ENCODE peak calls at places on chromosomes 16 and 17, in ten cellular contexts. One of them, this sample, is unnamed.

GRCh38 chr17:59761385-59762021 is 54.0 kb downstream of the VMP1 start:
- DNase-seq in fibroblast of gingiva: peak
- DNase-seq in AG09319: no peak
- DNase-seq in posterior cingulate gyrus: no peak
- DNase-seq in stimulated activated CD4-positive, alpha-beta T cell treated with anti-CD3 and anti-CD28 coated beads, Interleukin-1b, Interleukin-23, amount 100 ng/mL, for 1 hour: no peak
- DNase-seq in left lung: no peak
- DNase-seq in T-cell: no peak
- DNase-seq in GOT3: no peak
- DNase-seq in KBM-7: no peak
- DNase-seq in right cardiac atrium: no peak
- DNase-seq in this sample: no peak

GRCh38 chr16:29994613-29995329 is 646 bp downstream of the HIRIP3 start:
- DNase-seq in fibroblast of gingiva: peak
- DNase-seq in AG09319: no peak
- DNase-seq in posterior cingulate gyrus: peak
- DNase-seq in stimulated activated CD4-positive, alpha-beta T cell treated with anti-CD3 and anti-CD28 coated beads, Interleukin-1b, Interleukin-23, amount 100 ng/mL, for 1 hour: no peak
- DNase-seq in left lung: peak
- DNase-seq in T-cell: no peak
- DNase-seq in GOT3: peak
- DNase-seq in KBM-7: no peak
- DNase-seq in right cardiac atrium: peak
- DNase-seq in this sample: no peak

GRCh38 chr17:76561799-76562268 is 22.0 kb downstream of the PRCD start:
- DNase-seq in fibroblast of gingiva: peak
- DNase-seq in AG09319: no peak
- DNase-seq in posterior cingulate gyrus: peak
- DNase-seq in stimulated activated CD4-positive, alpha-beta T cell treated with anti-CD3 and anti-CD28 coated beads, Interleukin-1b, Interleukin-23, amount 100 ng/mL, for 1 hour: no peak
- DNase-seq in left lung: no peak
- DNase-seq in T-cell: no peak
- DNase-seq in GOT3: no peak
- DNase-seq in KBM-7: no peak
- DNase-seq in right cardiac atrium: no peak
- DNase-seq in this sample: no peak

GRCh38 chr16:67437513-67437912 is 6.6 kb downstream of the HSD11B2 start:
- DNase-seq in fibroblast of gingiva: no peak
- DNase-seq in AG09319: no peak
- DNase-seq in posterior cingulate gyrus: no peak
- DNase-seq in stimulated activated CD4-positive, alpha-beta T cell treated with anti-CD3 and anti-CD28 coated beads, Interleukin-1b, Interleukin-23, amount 100 ng/mL, for 1 hour: no peak
- DNase-seq in left lung: no peak
- DNase-seq in T-cell: no peak
- DNase-seq in GOT3: no peak
- DNase-seq in KBM-7: no peak
- DNase-seq in right cardiac atrium: peak
- DNase-seq in this sample: no peak

GRCh38 chr17:17096438-17097178 is 54.4 kb downstream of the MPRIP start:
- DNase-seq in fibroblast of gingiva: peak
- DNase-seq in AG09319: no peak
- DNase-seq in posterior cingulate gyrus: peak
- DNase-seq in stimulated activated CD4-positive, alpha-beta T cell treated with anti-CD3 and anti-CD28 coated beads, Interleukin-1b, Interleukin-23, amount 100 ng/mL, for 1 hour: no peak
- DNase-seq in left lung: no peak
- DNase-seq in T-cell: no peak
- DNase-seq in GOT3: no peak
- DNase-seq in KBM-7: no peak
- DNase-seq in right cardiac atrium: peak
- DNase-seq in this sample: no peak

GRCh38 chr16:76059186-76059585 is 218.0 kb upstream of the CNTNAP4 start:
- DNase-seq in fibroblast of gingiva: no peak
- DNase-seq in AG09319: no peak
- DNase-seq in posterior cingulate gyrus: peak
- DNase-seq in stimulated activated CD4-positive, alpha-beta T cell treated with anti-CD3 and anti-CD28 coated beads, Interleukin-1b, Interleukin-23, amount 100 ng/mL, for 1 hour: no peak
- DNase-seq in left lung: no peak
- DNase-seq in T-cell: no peak
- DNase-seq in GOT3: no peak
- DNase-seq in KBM-7: no peak
- DNase-seq in right cardiac atrium: no peak
- DNase-seq in this sample: no peak

GRCh38 chr16:1426734-1427451 is 4.0 kb upstream of the PERCC1 start:
- DNase-seq in fibroblast of gingiva: no peak
- DNase-seq in AG09319: no peak
- DNase-seq in posterior cingulate gyrus: peak
- DNase-seq in stimulated activated CD4-positive, alpha-beta T cell treated with anti-CD3 and anti-CD28 coated beads, Interleukin-1b, Interleukin-23, amount 100 ng/mL, for 1 hour: no peak
- DNase-seq in left lung: no peak
- DNase-seq in T-cell: no peak
- DNase-seq in GOT3: no peak
- DNase-seq in KBM-7: no peak
- DNase-seq in right cardiac atrium: no peak
- DNase-seq in this sample: no peak

GRCh38 chr16:24539850-24540484 is 601 bp downstream of the RBBP6 start:
- DNase-seq in fibroblast of gingiva: peak
- DNase-seq in AG09319: peak
- DNase-seq in posterior cingulate gyrus: peak
- DNase-seq in stimulated activated CD4-positive, alpha-beta T cell treated with anti-CD3 and anti-CD28 coated beads, Interleukin-1b, Interleukin-23, amount 100 ng/mL, for 1 hour: peak
- DNase-seq in left lung: peak
- DNase-seq in T-cell: no peak
- DNase-seq in GOT3: no peak
- DNase-seq in KBM-7: no peak
- DNase-seq in right cardiac atrium: peak
- DNase-seq in this sample: peak

GRCh38 chr16:4328580-4329353 is 12.9 kb downstream of the GLIS2 start:
- DNase-seq in fibroblast of gingiva: no peak
- DNase-seq in AG09319: no peak
- DNase-seq in posterior cingulate gyrus: peak
- DNase-seq in stimulated activated CD4-positive, alpha-beta T cell treated with anti-CD3 and anti-CD28 coated beads, Interleukin-1b, Interleukin-23, amount 100 ng/mL, for 1 hour: no peak
- DNase-seq in left lung: no peak
- DNase-seq in T-cell: no peak
- DNase-seq in GOT3: no peak
- DNase-seq in KBM-7: no peak
- DNase-seq in right cardiac atrium: peak
- DNase-seq in this sample: no peak

GRCh38 chr17:6259899-6260298 is 175.0 kb downstream of the AIPL1 start:
- DNase-seq in fibroblast of gingiva: no peak
- DNase-seq in AG09319: no peak
- DNase-seq in posterior cingulate gyrus: no peak
- DNase-seq in stimulated activated CD4-positive, alpha-beta T cell treated with anti-CD3 and anti-CD28 coated beads, Interleukin-1b, Interleukin-23, amount 100 ng/mL, for 1 hour: no peak
- DNase-seq in left lung: no peak
- DNase-seq in T-cell: no peak
- DNase-seq in GOT3: no peak
- DNase-seq in KBM-7: no peak
- DNase-seq in right cardiac atrium: no peak
- DNase-seq in this sample: no peak

GRCh38 chr16:53745753-53746258 is 41.9 kb downstream of the FTO start:
- DNase-seq in fibroblast of gingiva: peak
- DNase-seq in AG09319: no peak
- DNase-seq in posterior cingulate gyrus: no peak
- DNase-seq in stimulated activated CD4-positive, alpha-beta T cell treated with anti-CD3 and anti-CD28 coated beads, Interleukin-1b, Interleukin-23, amount 100 ng/mL, for 1 hour: no peak
- DNase-seq in left lung: no peak
- DNase-seq in T-cell: no peak
- DNase-seq in GOT3: no peak
- DNase-seq in KBM-7: no peak
- DNase-seq in right cardiac atrium: no peak
- DNase-seq in this sample: no peak

GRCh38 chr16:14026572-14026971 is 44.5 kb upstream of the MRTFB start:
- DNase-seq in fibroblast of gingiva: no peak
- DNase-seq in AG09319: no peak
- DNase-seq in posterior cingulate gyrus: no peak
- DNase-seq in stimulated activated CD4-positive, alpha-beta T cell treated with anti-CD3 and anti-CD28 coated beads, Interleukin-1b, Interleukin-23, amount 100 ng/mL, for 1 hour: no peak
- DNase-seq in left lung: no peak
- DNase-seq in T-cell: no peak
- DNase-seq in GOT3: no peak
- DNase-seq in KBM-7: no peak
- DNase-seq in right cardiac atrium: no peak
- DNase-seq in this sample: no peak

GRCh38 chr17:77354721-77355455 is 214.1 kb downstream of the SEC14L1 start:
- DNase-seq in fibroblast of gingiva: peak
- DNase-seq in AG09319: peak
- DNase-seq in posterior cingulate gyrus: peak
- DNase-seq in stimulated activated CD4-positive, alpha-beta T cell treated with anti-CD3 and anti-CD28 coated beads, Interleukin-1b, Interleukin-23, amount 100 ng/mL, for 1 hour: no peak
- DNase-seq in left lung: no peak
- DNase-seq in T-cell: no peak
- DNase-seq in GOT3: peak
- DNase-seq in KBM-7: no peak
- DNase-seq in right cardiac atrium: peak
- DNase-seq in this sample: no peak

GRCh38 chr16:50208460-50208931 is 55.4 kb downstream of the TENT4B start:
- DNase-seq in fibroblast of gingiva: peak
- DNase-seq in AG09319: no peak
- DNase-seq in posterior cingulate gyrus: no peak
- DNase-seq in stimulated activated CD4-positive, alpha-beta T cell treated with anti-CD3 and anti-CD28 coated beads, Interleukin-1b, Interleukin-23, amount 100 ng/mL, for 1 hour: no peak
- DNase-seq in left lung: no peak
- DNase-seq in T-cell: no peak
- DNase-seq in GOT3: no peak
- DNase-seq in KBM-7: no peak
- DNase-seq in right cardiac atrium: no peak
- DNase-seq in this sample: no peak

GRCh38 chr16:77805403-77805802 is 17.0 kb downstream of the VAT1L start:
- DNase-seq in fibroblast of gingiva: no peak
- DNase-seq in AG09319: no peak
- DNase-seq in posterior cingulate gyrus: no peak
- DNase-seq in stimulated activated CD4-positive, alpha-beta T cell treated with anti-CD3 and anti-CD28 coated beads, Interleukin-1b, Interleukin-23, amount 100 ng/mL, for 1 hour: no peak
- DNase-seq in left lung: no peak
- DNase-seq in T-cell: no peak
- DNase-seq in GOT3: no peak
- DNase-seq in KBM-7: no peak
- DNase-seq in right cardiac atrium: peak
- DNase-seq in this sample: no peak

GRCh38 chr17:30534298-30534697 is 57.1 kb downstream of the GOSR1 start:
- DNase-seq in fibroblast of gingiva: no peak
- DNase-seq in AG09319: no peak
- DNase-seq in posterior cingulate gyrus: peak
- DNase-seq in stimulated activated CD4-positive, alpha-beta T cell treated with anti-CD3 and anti-CD28 coated beads, Interleukin-1b, Interleukin-23, amount 100 ng/mL, for 1 hour: no peak
- DNase-seq in left lung: no peak
- DNase-seq in T-cell: no peak
- DNase-seq in GOT3: no peak
- DNase-seq in KBM-7: no peak
- DNase-seq in right cardiac atrium: no peak
- DNase-seq in this sample: no peak

GRCh38 chr16:9525037-9525436 is 433.6 kb downstream of the HAPSTR1 start:
- DNase-seq in fibroblast of gingiva: no peak
- DNase-seq in AG09319: no peak
- DNase-seq in posterior cingulate gyrus: no peak
- DNase-seq in stimulated activated CD4-positive, alpha-beta T cell treated with anti-CD3 and anti-CD28 coated beads, Interleukin-1b, Interleukin-23, amount 100 ng/mL, for 1 hour: no peak
- DNase-seq in left lung: no peak
- DNase-seq in T-cell: no peak
- DNase-seq in GOT3: no peak
- DNase-seq in KBM-7: no peak
- DNase-seq in right cardiac atrium: no peak
- DNase-seq in this sample: no peak

GRCh38 chr16:85221081-85221809 is 109.0 kb upstream of the CIBAR2 start:
- DNase-seq in fibroblast of gingiva: no peak
- DNase-seq in AG09319: no peak
- DNase-seq in posterior cingulate gyrus: no peak
- DNase-seq in stimulated activated CD4-positive, alpha-beta T cell treated with anti-CD3 and anti-CD28 coated beads, Interleukin-1b, Interleukin-23, amount 100 ng/mL, for 1 hour: no peak
- DNase-seq in left lung: no peak
- DNase-seq in T-cell: no peak
- DNase-seq in GOT3: no peak
- DNase-seq in KBM-7: no peak
- DNase-seq in right cardiac atrium: peak
- DNase-seq in this sample: no peak

GRCh38 chr17:72343911-72344310 is 223.1 kb downstream of the SOX9 start:
- DNase-seq in fibroblast of gingiva: no peak
- DNase-seq in AG09319: no peak
- DNase-seq in posterior cingulate gyrus: no peak
- DNase-seq in stimulated activated CD4-positive, alpha-beta T cell treated with anti-CD3 and anti-CD28 coated beads, Interleukin-1b, Interleukin-23, amount 100 ng/mL, for 1 hour: no peak
- DNase-seq in left lung: no peak
- DNase-seq in T-cell: no peak
- DNase-seq in GOT3: no peak
- DNase-seq in KBM-7: no peak
- DNase-seq in right cardiac atrium: no peak
- DNase-seq in this sample: no peak

GRCh38 chr16:87271256-87271655 is 45.9 kb downstream of the C16orf95 start:
- DNase-seq in fibroblast of gingiva: no peak
- DNase-seq in AG09319: no peak
- DNase-seq in posterior cingulate gyrus: peak
- DNase-seq in stimulated activated CD4-positive, alpha-beta T cell treated with anti-CD3 and anti-CD28 coated beads, Interleukin-1b, Interleukin-23, amount 100 ng/mL, for 1 hour: no peak
- DNase-seq in left lung: no peak
- DNase-seq in T-cell: no peak
- DNase-seq in GOT3: no peak
- DNase-seq in KBM-7: no peak
- DNase-seq in right cardiac atrium: no peak
- DNase-seq in this sample: no peak

GRCh38 chr17:56718515-56718914 is 115.2 kb downstream of the C17orf67 start:
- DNase-seq in fibroblast of gingiva: no peak
- DNase-seq in AG09319: no peak
- DNase-seq in posterior cingulate gyrus: no peak
- DNase-seq in stimulated activated CD4-positive, alpha-beta T cell treated with anti-CD3 and anti-CD28 coated beads, Interleukin-1b, Interleukin-23, amount 100 ng/mL, for 1 hour: no peak
- DNase-seq in left lung: no peak
- DNase-seq in T-cell: no peak
- DNase-seq in GOT3: no peak
- DNase-seq in KBM-7: no peak
- DNase-seq in right cardiac atrium: no peak
- DNase-seq in this sample: no peak

This sample was measured in activated gamma-delta T cell.